ENCODE peak calls at places on chromosomes 13 and 19, in eight cellular contexts. One of them, this sample, is unnamed.

GRCh38 chr19:58575183-58576041 is 2.3 kb upstream of the MZF1 start:
- DNase-seq in T47D: peak; percentile 72
- DNase-seq in activated gamma-delta T cell treated with Interleukin-2 at 50 U/mL for 16 hours: peak; percentile 67
- DNase-seq in naive B cell: peak; percentile 82
- DNase-seq in heart right ventricle: peak; percentile 91
- DNase-seq in osteocyte: peak; percentile 97
- DNase-seq in RWPE2: peak; percentile 90
- DNase-seq in endothelial cell: peak; percentile 85
- DNase-seq in this sample: peak; percentile 66

GRCh38 chr19:13441810-13442512 is 64.3 kb downstream of the CACNA1A start:
- DNase-seq in T47D: peak; percentile 23
- DNase-seq in activated gamma-delta T cell treated with Interleukin-2 at 50 U/mL for 16 hours: peak; percentile 35
- DNase-seq in naive B cell: peak; percentile 18
- DNase-seq in heart right ventricle: peak; percentile 25
- DNase-seq in osteocyte: no peak
- DNase-seq in RWPE2: no peak
- DNase-seq in endothelial cell: peak; percentile 67
- DNase-seq in this sample: peak; percentile 45

GRCh38 chr19:322616-323015 is 22.0 kb downstream of the MIER2 start:
- DNase-seq in T47D: no peak
- DNase-seq in activated gamma-delta T cell treated with Interleukin-2 at 50 U/mL for 16 hours: no peak
- DNase-seq in naive B cell: no peak
- DNase-seq in heart right ventricle: no peak
- DNase-seq in osteocyte: no peak
- DNase-seq in RWPE2: no peak
- DNase-seq in endothelial cell: no peak
- DNase-seq in this sample: no peak

GRCh38 chr13:87498681-87499080 is 172.5 kb upstream of the SLITRK5 start:
- DNase-seq in T47D: peak; percentile 13
- DNase-seq in activated gamma-delta T cell treated with Interleukin-2 at 50 U/mL for 16 hours: no peak
- DNase-seq in naive B cell: no peak
- DNase-seq in heart right ventricle: no peak
- DNase-seq in osteocyte: no peak
- DNase-seq in RWPE2: no peak
- DNase-seq in endothelial cell: peak; percentile 50
- DNase-seq in this sample: no peak

GRCh38 chr19:30388327-30388726 is 16.1 kb downstream of the ZNF536 start:
- DNase-seq in T47D: no peak
- DNase-seq in activated gamma-delta T cell treated with Interleukin-2 at 50 U/mL for 16 hours: no peak
- DNase-seq in naive B cell: no peak
- DNase-seq in heart right ventricle: no peak
- DNase-seq in osteocyte: peak; percentile 75
- DNase-seq in RWPE2: no peak
- DNase-seq in endothelial cell: no peak
- DNase-seq in this sample: no peak

GRCh38 chr19:14477417-14478112 is 2.4 kb upstream of the PTGER1 start:
- DNase-seq in T47D: no peak
- DNase-seq in activated gamma-delta T cell treated with Interleukin-2 at 50 U/mL for 16 hours: no peak
- DNase-seq in naive B cell: no peak
- DNase-seq in heart right ventricle: peak; percentile 44
- DNase-seq in osteocyte: no peak
- DNase-seq in RWPE2: no peak
- DNase-seq in endothelial cell: no peak
- DNase-seq in this sample: no peak

GRCh38 chr13:99953138-99953755 is 18.3 kb downstream of the ZIC5 start:
- DNase-seq in T47D: no peak
- DNase-seq in activated gamma-delta T cell treated with Interleukin-2 at 50 U/mL for 16 hours: no peak
- DNase-seq in naive B cell: no peak
- DNase-seq in heart right ventricle: no peak
- DNase-seq in osteocyte: no peak
- DNase-seq in RWPE2: no peak
- DNase-seq in endothelial cell: no peak
- DNase-seq in this sample: no peak

GRCh38 chr19:54439174-54439851 is 9.7 kb upstream of the LENG8 start:
- DNase-seq in T47D: peak; percentile 62
- DNase-seq in activated gamma-delta T cell treated with Interleukin-2 at 50 U/mL for 16 hours: no peak
- DNase-seq in naive B cell: no peak
- DNase-seq in heart right ventricle: no peak
- DNase-seq in osteocyte: no peak
- DNase-seq in RWPE2: peak; percentile 52
- DNase-seq in endothelial cell: peak; percentile 66
- DNase-seq in this sample: no peak

GRCh38 chr13:51348069-51348967 is 8.8 kb downstream of the SERPINE3 start:
- DNase-seq in T47D: no peak
- DNase-seq in activated gamma-delta T cell treated with Interleukin-2 at 50 U/mL for 16 hours: no peak
- DNase-seq in naive B cell: no peak
- DNase-seq in heart right ventricle: no peak
- DNase-seq in osteocyte: no peak
- DNase-seq in RWPE2: no peak
- DNase-seq in endothelial cell: no peak
- DNase-seq in this sample: no peak

GRCh38 chr19:13051581-13052165 is 51.0 kb downstream of the LYL1 start:
- DNase-seq in T47D: peak; percentile 47
- DNase-seq in activated gamma-delta T cell treated with Interleukin-2 at 50 U/mL for 16 hours: no peak
- DNase-seq in naive B cell: no peak
- DNase-seq in heart right ventricle: peak; percentile 67
- DNase-seq in osteocyte: no peak
- DNase-seq in RWPE2: peak; percentile 82
- DNase-seq in endothelial cell: peak; percentile 67
- DNase-seq in this sample: no peak

GRCh38 chr19:50205681-50206138 is 2.3 kb downstream of the MYH14 start:
- DNase-seq in T47D: no peak
- DNase-seq in activated gamma-delta T cell treated with Interleukin-2 at 50 U/mL for 16 hours: no peak
- DNase-seq in naive B cell: no peak
- DNase-seq in heart right ventricle: no peak
- DNase-seq in osteocyte: no peak
- DNase-seq in RWPE2: no peak
- DNase-seq in endothelial cell: no peak
- DNase-seq in this sample: no peak

GRCh38 chr19:1551068-1552040 is 16.8 kb downstream of the MEX3D start:
- DNase-seq in T47D: no peak
- DNase-seq in activated gamma-delta T cell treated with Interleukin-2 at 50 U/mL for 16 hours: no peak
- DNase-seq in naive B cell: no peak
- DNase-seq in heart right ventricle: no peak
- DNase-seq in osteocyte: no peak
- DNase-seq in RWPE2: no peak
- DNase-seq in endothelial cell: no peak
- DNase-seq in this sample: no peak

GRCh38 chr13:23551213-23552008 is 18.8 kb upstream of the TNFRSF19 start:
- DNase-seq in T47D: no peak
- DNase-seq in activated gamma-delta T cell treated with Interleukin-2 at 50 U/mL for 16 hours: no peak
- DNase-seq in naive B cell: no peak
- DNase-seq in heart right ventricle: no peak
- DNase-seq in osteocyte: no peak
- DNase-seq in RWPE2: no peak
- DNase-seq in endothelial cell: no peak
- DNase-seq in this sample: no peak

GRCh38 chr19:30645946-30646577 is 273.9 kb downstream of the ZNF536 start:
- DNase-seq in T47D: no peak
- DNase-seq in activated gamma-delta T cell treated with Interleukin-2 at 50 U/mL for 16 hours: no peak
- DNase-seq in naive B cell: no peak
- DNase-seq in heart right ventricle: no peak
- DNase-seq in osteocyte: peak; percentile 30
- DNase-seq in RWPE2: no peak
- DNase-seq in endothelial cell: no peak
- DNase-seq in this sample: no peak

GRCh38 chr19:30556230-30556711 is 184.1 kb downstream of the ZNF536 start:
- DNase-seq in T47D: no peak
- DNase-seq in activated gamma-delta T cell treated with Interleukin-2 at 50 U/mL for 16 hours: no peak
- DNase-seq in naive B cell: no peak
- DNase-seq in heart right ventricle: no peak
- DNase-seq in osteocyte: no peak
- DNase-seq in RWPE2: no peak
- DNase-seq in endothelial cell: no peak
- DNase-seq in this sample: no peak

GRCh38 chr13:64925284-64925683 is 2304.9 kb downstream of the PCDH9 start:
- DNase-seq in T47D: no peak
- DNase-seq in activated gamma-delta T cell treated with Interleukin-2 at 50 U/mL for 16 hours: no peak
- DNase-seq in naive B cell: no peak
- DNase-seq in heart right ventricle: no peak
- DNase-seq in osteocyte: peak; percentile 81
- DNase-seq in RWPE2: peak; percentile 38
- DNase-seq in endothelial cell: peak; percentile 55
- DNase-seq in this sample: no peak

GRCh38 chr19:2503521-2504109 is 27.7 kb downstream of the GADD45B start:
- DNase-seq in T47D: no peak
- DNase-seq in activated gamma-delta T cell treated with Interleukin-2 at 50 U/mL for 16 hours: peak; percentile 78
- DNase-seq in naive B cell: no peak
- DNase-seq in heart right ventricle: no peak
- DNase-seq in osteocyte: no peak
- DNase-seq in RWPE2: peak; percentile 71
- DNase-seq in endothelial cell: no peak
- DNase-seq in this sample: no peak

This sample was measured in GM19239.